ENCODE peak calls at places on chromosomes 3 and 15, in five cellular contexts. V, P, G, I and R are unnamed samples.

GRCh38 chr15:80832676-80833075 is 53.5 kb downstream of the CEMIP start:
- DNase-seq in P (no peak), I (no peak), G (no peak), V (no peak), R (no peak)

GRCh38 chr15:101322849-101323477 is 27.9 kb upstream of the SNRPA1 start:
- DNase-seq in G (no peak), P (no peak), I (no peak), V (no peak), R (no peak)

GRCh38 chr15:40739854-40740253 is 15.2 kb downstream of the RMDN3 start:
- DNase-seq in V (no peak), P (no peak), G (no peak), I (no peak), R (no peak)

GRCh38 chr15:92807971-92808571 is 92.1 kb upstream of the CHD2 start:
- DNase-seq in V (peak; percentile 36), P (no peak), G (no peak), I (no peak), R (no peak)

GRCh38 chr3:37536033-37536432 is 325.6 kb upstream of the CTDSPL start:
- DNase-seq in P (no peak), I (no peak), G (no peak), V (no peak), R (no peak)

GRCh38 chr3:188796122-188796631 is 375.6 kb upstream of the TPRG1 start:
- DNase-seq in G (no peak), V (peak; percentile 94), I (peak; percentile 95), P (peak; percentile 21), R (peak; percentile 96)

GRCh38 chr3:113136071-113136470 is 75.3 kb upstream of the BOC start:
- DNase-seq in G (no peak), V (peak; percentile 60), I (peak; percentile 18), P (no peak), R (peak; percentile 13)

GRCh38 chr3:45170071-45170470 is 23.9 kb upstream of the CDCP1 start:
- DNase-seq in P (no peak), I (no peak), V (no peak), G (no peak), R (no peak)

GRCh38 chr3:157231071-157231470 is 71.1 kb upstream of the CCNL1 start:
- DNase-seq in G (no peak), V (peak; percentile 55), P (no peak), I (peak; percentile 74), R (peak; percentile 48)

GRCh38 chr3:31210068-31210650 is 315.7 kb upstream of the GADL1 start:
- DNase-seq in I (no peak), G (no peak), V (no peak), P (no peak), R (no peak)

GRCh38 chr3:127729556-127730056 is 56.9 kb downstream of the ABTB1 start:
- DNase-seq in V (no peak), P (no peak), I (no peak), G (no peak), R (no peak)

GRCh38 chr3:20145874-20146273 is 40.1 kb downstream of the SGO1 start:
- DNase-seq in I (no peak), P (no peak), V (no peak), G (no peak), R (no peak)

GRCh38 chr3:41026394-41027177 is 172.7 kb upstream of the CTNNB1 start:
- DNase-seq in I (peak; percentile 78), G (no peak), P (no peak), V (peak; percentile 60), R (no peak)

GRCh38 chr15:63367390-63367789 is 14.3 kb downstream of the CA12 start:
- DNase-seq in V (no peak), G (no peak), P (no peak), I (no peak), R (no peak)

GRCh38 chr3:111332488-111333095 is 209.4 kb upstream of the CD96 start:
- DNase-seq in I (no peak), G (no peak), P (no peak), V (no peak), R (no peak)

GRCh38 chr3:156417733-156418132 is 137.2 kb downstream of the SSR3 start:
- DNase-seq in G (no peak), V (no peak), I (no peak), P (no peak), R (no peak)

GRCh38 chr15:37900286-37901221 is 33.9 kb upstream of the TMCO5A start:
- DNase-seq in I (no peak), P (no peak), G (no peak), V (peak; percentile 89), R (peak; percentile 83)

GRCh38 chr3:29822051-29822450 is 541.2 kb downstream of the RBMS3 start:
- DNase-seq in P (no peak), I (peak; percentile 23), V (peak; percentile 66), G (no peak), R (peak; percentile 78)

GRCh38 chr3:11290743-11291680 is 18.8 kb downstream of the ATG7 start:
- DNase-seq in G (no peak), V (peak; percentile 85), I (peak; percentile 41), P (no peak), R (peak; percentile 76)

GRCh38 chr3:71423151-71423906 is 160.2 kb downstream of the FOXP1 start:
- DNase-seq in P (no peak), V (no peak), I (no peak), G (no peak), R (no peak)

GRCh38 chr3:108221403-108221802 is 821 bp downstream of the IFT57 start:
- DNase-seq in V (peak; percentile 4), G (no peak), I (no peak), P (no peak), R (no peak)

GRCh38 chr3:43181202-43181910 is 75.5 kb upstream of the POMGNT2 start:
- DNase-seq in G (no peak), V (no peak), P (peak; percentile 38), I (no peak), R (no peak)

GRCh38 chr3:23217872-23218554 is 14.9 kb downstream of the UBE2E2 start:
- DNase-seq in G (no peak), V (peak; percentile 52), P (no peak), I (no peak), R (no peak)

GRCh38 chr3:168091961-168092360 is 3.8 kb downstream of the GOLIM4 start:
- DNase-seq in P (no peak), G (no peak), I (no peak), V (no peak), R (no peak)

GRCh38 chr15:59105839-59106238 is 893 bp downstream of the CCNB2 start:
- DNase-seq in V (peak; percentile 7), G (no peak), I (no peak), P (peak; percentile 22), R (no peak)

GRCh38 chr3:4633078-4634004 is 140.2 kb downstream of the ITPR1 start:
- DNase-seq in P (peak; percentile 68), G (no peak), I (peak; percentile 41), V (peak; percentile 63), R (peak; percentile 64)

GRCh38 chr3:32630266-32630665 is 54.7 kb upstream of the CNOT10 start:
- DNase-seq in P (no peak), I (peak; percentile 15), V (no peak), G (no peak), R (no peak)